ENCODE peak calls at places on chromosomes 7 and 10, in ten cellular contexts. E is heart left ventricle; B is tibial artery; C is PC-9; J is IMR-90; R is caudate nucleus; M is GM23248; H is endodermal cell; X is breast epithelium; Q is CD8-positive, alpha-beta T cell. I is an unnamed sample.

GRCh38 chr7:28128608-28129007 is 52.0 kb downstream of the JAZF1 start:
- DNase-seq in J (no peak), H (no peak), X (no peak), M (peak; percentile 39), Q (no peak), E (no peak), R (no peak), C (no peak), B (no peak), I (no peak)

GRCh38 chr10:79093658-79094411 is 25.1 kb downstream of the ZMIZ1 start:
- DNase-seq in B (peak; percentile 77), C (peak; percentile 63), R (no peak), M (no peak), H (peak; percentile 67), J (peak; percentile 81), E (no peak), X (peak; percentile 89), Q (no peak), I (peak; percentile 52)

GRCh38 chr10:120841522-120842189 is 9.5 kb upstream of the WDR11 start:
- DNase-seq in C (peak; percentile 69), M (no peak), E (no peak), H (no peak), Q (no peak), R (no peak), X (no peak), J (no peak), B (no peak), I (no peak)

GRCh38 chr7:4147931-4148620 is 534.0 kb upstream of the FOXK1 start:
- DNase-seq in R (no peak), E (no peak), B (no peak), X (no peak), H (no peak), Q (no peak), C (no peak), J (no peak), M (no peak), I (no peak)

GRCh38 chr7:78326870-78327269 is 528.3 kb downstream of the PHTF2 start:
- DNase-seq in J (peak; percentile 15), Q (no peak), M (peak; percentile 47), X (no peak), H (no peak), E (peak; percentile 30), B (no peak), R (no peak), C (no peak), I (no peak)

GRCh38 chr7:35558841-35559240 is 136.1 kb downstream of the HERPUD2 start:
- DNase-seq in H (peak; percentile 24), R (no peak), C (no peak), E (no peak), M (no peak), X (no peak), J (no peak), B (no peak), Q (no peak), I (no peak)

GRCh38 chr7:14688208-14688607 is 214.3 kb downstream of the DGKB start:
- DNase-seq in E (no peak), B (no peak), R (no peak), H (no peak), X (no peak), M (no peak), J (no peak), Q (no peak), C (no peak), I (no peak)

GRCh38 chr7:6096581-6096980 is 65.4 kb downstream of the ANKRD61 start:
- DNase-seq in R (no peak), X (no peak), B (no peak), E (no peak), H (no peak), M (no peak), C (no peak), J (no peak), Q (no peak), I (no peak)

GRCh38 chr7:123741940-123742339 is 6.9 kb downstream of the WASL start:
- DNase-seq in X (no peak), R (no peak), M (no peak), Q (no peak), C (no peak), J (no peak), H (no peak), E (no peak), B (no peak), I (no peak)

GRCh38 chr7:40175725-40176510 is 41.1 kb downstream of the SUGCT start:
- DNase-seq in J (peak; percentile 69), R (no peak), H (no peak), Q (no peak), E (no peak), C (no peak), M (peak; percentile 65), B (no peak), X (no peak), I (no peak)

GRCh38 chr10:103528551-103528950 is 35.0 kb downstream of the NEURL1 start:
- DNase-seq in C (peak; percentile 63), E (no peak), B (no peak), R (no peak), X (no peak), M (no peak), Q (no peak), J (no peak), H (no peak), I (no peak)

GRCh38 chr7:2811476-2812118 is 32.5 kb downstream of the GNA12 start:
- DNase-seq in E (no peak), M (no peak), R (no peak), H (peak; percentile 39), Q (no peak), X (no peak), C (peak; percentile 73), B (peak; percentile 52), J (no peak), I (peak; percentile 52)

GRCh38 chr10:124616040-124616835 is 127.9 kb downstream of the FAM53B start:
- DNase-seq in C (no peak), J (no peak), X (no peak), E (no peak), B (no peak), M (no peak), H (peak; percentile 86), Q (no peak), R (no peak), I (no peak)
- H3K27ac ChIP-seq in C (no peak overlapping the region), J (no peak overlapping the region), X (no peak overlapping the region), E (no peak overlapping the region), B (no peak overlapping the region), M (no peak overlapping the region), H (peak overlapping the region; percentile 49), Q (no peak overlapping the region), R (no peak overlapping the region), I (no peak overlapping the region)

DNA sequence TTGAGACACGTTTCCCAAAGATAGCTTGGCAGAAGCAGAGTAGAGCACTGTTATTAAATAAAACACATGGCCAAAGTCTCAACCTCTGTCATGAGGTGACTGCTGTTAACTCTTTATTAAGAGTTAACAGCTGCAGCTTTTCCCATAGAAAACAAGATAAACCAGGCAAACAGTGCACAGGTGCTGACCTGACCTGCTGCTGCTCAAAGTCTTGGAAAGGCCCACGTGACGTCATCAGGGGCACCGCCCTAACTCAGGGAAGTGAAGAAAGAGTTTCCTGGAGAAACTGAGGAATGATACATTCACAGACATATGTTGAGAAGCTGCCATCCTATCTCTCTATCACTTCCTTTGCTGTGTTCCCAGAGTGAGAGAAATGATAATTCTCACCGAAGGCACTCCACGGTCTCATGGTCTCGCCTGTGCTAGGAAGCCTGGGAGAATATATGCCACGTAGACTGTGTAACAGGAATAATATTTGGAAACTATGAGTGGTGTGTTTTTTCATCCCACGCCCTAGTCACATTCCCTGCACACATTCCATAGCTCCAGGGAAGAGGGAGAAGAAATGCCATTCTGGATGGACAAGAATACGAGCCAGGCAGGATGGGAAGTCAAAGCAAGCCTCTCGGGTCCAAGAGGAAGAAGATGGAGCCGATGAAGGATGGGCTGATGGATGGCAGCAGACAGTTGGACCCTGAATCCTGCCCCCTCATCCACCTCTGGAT is 146.2 kb upstream of the NFE2L3 start:
- DNase-seq in Q (no peak), B (no peak), H (no peak), M (no peak), R (no peak), E (no peak), C (peak; percentile 28), J (no peak), X (no peak), I (no peak)
- H3K27ac ChIP-seq in Q (no peak overlapping the region), B (no peak overlapping the region), H (no peak overlapping the region), M (no peak overlapping the region), R (no peak overlapping the region), E (no peak overlapping the region), C (no peak overlapping the region), J (no peak overlapping the region), X (no peak overlapping the region), I (no peak overlapping the region)

DNA sequence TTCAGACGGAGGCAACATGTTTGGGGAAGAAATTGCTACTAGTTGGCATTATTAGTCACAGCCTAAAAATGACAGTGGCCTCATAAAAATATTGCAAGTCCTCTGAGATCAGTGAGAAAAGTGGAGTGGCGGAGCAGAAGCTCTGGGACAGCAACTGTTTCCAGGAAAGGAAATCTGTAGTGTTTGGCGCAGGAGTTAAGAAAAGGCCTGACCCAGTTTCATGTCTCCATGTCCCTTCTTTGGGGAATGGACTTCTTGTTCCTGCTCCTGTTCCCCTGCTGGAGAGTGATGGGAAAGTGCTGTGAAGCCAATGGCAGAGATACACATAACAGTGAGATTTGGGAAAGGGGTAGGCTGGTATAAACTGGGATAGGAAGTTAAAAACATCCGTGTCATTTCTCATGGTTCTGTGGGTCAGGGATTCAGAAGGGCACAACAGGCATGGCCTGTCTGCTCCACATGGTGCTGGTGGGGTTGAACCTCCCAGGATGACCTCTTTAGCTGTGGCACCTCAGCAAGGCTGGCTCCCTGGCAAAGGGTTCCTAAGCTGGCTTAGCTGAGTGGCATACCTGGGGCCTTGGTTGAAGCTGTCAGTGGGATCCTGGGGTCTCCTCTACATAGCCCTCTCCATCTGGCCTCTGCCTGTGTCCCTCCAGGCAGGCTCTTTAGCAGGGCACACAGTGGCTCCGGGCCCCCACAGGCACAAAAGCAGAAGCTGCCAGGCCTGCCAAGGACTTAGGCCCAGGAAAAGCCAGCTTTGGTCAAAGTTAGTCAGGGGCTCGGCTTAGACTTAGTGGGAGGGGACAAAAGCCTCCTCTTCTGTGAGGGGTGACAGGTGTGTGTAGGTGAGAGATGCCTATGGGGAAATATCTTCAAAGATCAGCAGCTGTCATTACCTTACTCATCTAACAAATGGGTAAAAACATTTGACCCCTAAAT is 77.7 kb downstream of the WDFY4 start:
- DNase-seq in E (no peak), Q (no peak), J (no peak), M (peak; percentile 18), X (no peak), B (no peak), H (no peak), C (no peak), R (no peak), I (no peak)
- H3K27ac ChIP-seq in E (peak overlapping the region; percentile 60), Q (no peak overlapping the region), J (no peak overlapping the region), M (no peak overlapping the region), X (no peak overlapping the region), B (peak overlapping the region; percentile 36), H (no peak overlapping the region), C (no peak overlapping the region), R (no peak overlapping the region), I (no peak overlapping the region)

DNA sequence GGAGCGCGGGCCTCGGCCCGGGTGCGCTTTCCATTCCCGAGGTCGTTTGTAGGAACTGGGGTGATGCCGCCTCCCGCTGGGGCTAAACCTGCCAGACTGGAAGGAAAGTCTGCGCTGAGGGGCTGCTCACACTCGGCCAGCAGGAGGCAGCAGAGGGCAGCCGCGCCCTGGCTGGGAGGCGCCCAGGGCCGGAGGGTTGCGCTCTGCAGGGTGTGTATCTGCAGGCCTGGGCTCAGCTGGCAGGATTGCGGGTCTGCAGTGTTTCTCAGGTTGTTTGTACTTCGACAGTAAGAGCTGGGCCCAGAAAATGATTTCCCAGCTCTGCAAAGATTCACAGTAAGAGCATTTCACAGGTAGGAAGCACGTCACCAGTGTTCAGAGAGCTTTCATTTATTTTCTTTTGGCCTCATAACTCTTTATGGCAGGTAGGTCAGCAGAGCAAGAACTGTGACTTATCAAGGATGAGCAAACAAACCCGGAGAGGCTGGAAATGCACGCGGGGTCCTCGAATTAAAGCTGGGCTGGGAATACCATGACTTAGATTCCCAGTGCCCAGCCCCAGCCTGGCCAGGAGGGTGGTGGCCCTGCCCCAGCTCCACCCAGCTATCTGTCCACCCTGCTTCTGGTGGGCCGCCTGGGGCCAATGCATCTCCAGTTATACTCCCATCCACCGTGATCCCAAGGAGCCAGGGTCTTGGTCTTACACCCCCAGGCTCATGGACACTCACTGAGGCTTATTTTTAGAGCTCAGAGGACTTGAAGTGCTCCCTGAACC is 15.2 kb upstream of the PPP2R2D start:
- DNase-seq in E (peak; percentile 77), R (peak; percentile 13), Q (peak; percentile 92), B (peak; percentile 54), C (peak; percentile 43), J (peak; percentile 39), H (peak; percentile 95), M (peak; percentile 72), X (no peak), I (peak; percentile 37)
- H3K27ac ChIP-seq in E (no peak overlapping the region), R (no peak overlapping the region), Q (no peak overlapping the region), B (no peak overlapping the region), C (no peak overlapping the region), J (no peak overlapping the region), H (no peak overlapping the region), M (no peak overlapping the region), X (no peak overlapping the region), I (no peak overlapping the region)

I was measured in uterus.